ENCODE peak calls at places on chromosomes 13 and 19, in eight cellular contexts. One of them, this sample, is unnamed.

GRCh38 chr13:61728468-61728867 is 312.8 kb upstream of the PCDH20 start:
- DNase-seq in CD4-positive, CD25-positive, alpha-beta regulatory T cell: no peak
- DNase-seq in A673: peak
- DNase-seq in cerebellar nuclear complex: no peak
- DNase-seq in T-helper 2 cell: no peak
- DNase-seq in GM10248: no peak
- DNase-seq in NCI-H774: no peak
- DNase-seq in fibroblast of lung: peak
- DNase-seq in this sample: peak

GRCh38 chr13:49995535-49996165 is 1.2 kb upstream of the TRIM13 start:
- DNase-seq in CD4-positive, CD25-positive, alpha-beta regulatory T cell: peak
- DNase-seq in A673: no peak
- DNase-seq in cerebellar nuclear complex: no peak
- DNase-seq in T-helper 2 cell: no peak
- DNase-seq in GM10248: no peak
- DNase-seq in NCI-H774: no peak
- DNase-seq in fibroblast of lung: peak
- DNase-seq in this sample: no peak

GRCh38 chr19:43675269-43675879 is 5.4 kb upstream of the PLAUR start:
- DNase-seq in CD4-positive, CD25-positive, alpha-beta regulatory T cell: peak
- DNase-seq in A673: no peak
- DNase-seq in cerebellar nuclear complex: no peak
- DNase-seq in T-helper 2 cell: no peak
- DNase-seq in GM10248: peak
- DNase-seq in NCI-H774: no peak
- DNase-seq in fibroblast of lung: peak
- DNase-seq in this sample: no peak

GRCh38 chr19:4015705-4016402 is 8.3 kb downstream of the PIAS4 start:
- DNase-seq in CD4-positive, CD25-positive, alpha-beta regulatory T cell: no peak
- DNase-seq in A673: no peak
- DNase-seq in cerebellar nuclear complex: no peak
- DNase-seq in T-helper 2 cell: no peak
- DNase-seq in GM10248: no peak
- DNase-seq in NCI-H774: no peak
- DNase-seq in fibroblast of lung: no peak
- DNase-seq in this sample: no peak

GRCh38 chr19:16325671-16326400 is 1.2 kb downstream of the KLF2 start:
- DNase-seq in CD4-positive, CD25-positive, alpha-beta regulatory T cell: peak
- DNase-seq in A673: peak
- DNase-seq in cerebellar nuclear complex: no peak
- DNase-seq in T-helper 2 cell: peak
- DNase-seq in GM10248: no peak
- DNase-seq in NCI-H774: peak
- DNase-seq in fibroblast of lung: peak
- DNase-seq in this sample: no peak

GRCh38 chr13:25899464-25899863 is 152.4 kb downstream of the SHISA2 start:
- DNase-seq in CD4-positive, CD25-positive, alpha-beta regulatory T cell: no peak
- DNase-seq in A673: peak
- DNase-seq in cerebellar nuclear complex: no peak
- DNase-seq in T-helper 2 cell: no peak
- DNase-seq in GM10248: no peak
- DNase-seq in NCI-H774: no peak
- DNase-seq in fibroblast of lung: no peak
- DNase-seq in this sample: no peak

GRCh38 chr13:44541601-44542000 is 34.5 kb downstream of the TSC22D1 start:
- DNase-seq in CD4-positive, CD25-positive, alpha-beta regulatory T cell: no peak
- DNase-seq in A673: no peak
- DNase-seq in cerebellar nuclear complex: no peak
- DNase-seq in T-helper 2 cell: no peak
- DNase-seq in GM10248: no peak
- DNase-seq in NCI-H774: no peak
- DNase-seq in fibroblast of lung: no peak
- DNase-seq in this sample: no peak

GRCh38 chr19:53808710-53809125 is 15.4 kb downstream of the NLRP12 start:
- DNase-seq in CD4-positive, CD25-positive, alpha-beta regulatory T cell: no peak
- DNase-seq in A673: peak
- DNase-seq in cerebellar nuclear complex: no peak
- DNase-seq in T-helper 2 cell: no peak
- DNase-seq in GM10248: no peak
- DNase-seq in NCI-H774: no peak
- DNase-seq in fibroblast of lung: peak
- DNase-seq in this sample: peak

GRCh38 chr13:98672947-98673545 is 79.4 kb downstream of the SLC15A1 start:
- DNase-seq in CD4-positive, CD25-positive, alpha-beta regulatory T cell: peak
- DNase-seq in A673: peak
- DNase-seq in cerebellar nuclear complex: peak
- DNase-seq in T-helper 2 cell: peak
- DNase-seq in GM10248: peak
- DNase-seq in NCI-H774: peak
- DNase-seq in fibroblast of lung: peak
- DNase-seq in this sample: peak

GRCh38 chr13:26551255-26551654 is 6.2 kb upstream of the WASF3 start:
- DNase-seq in CD4-positive, CD25-positive, alpha-beta regulatory T cell: no peak
- DNase-seq in A673: no peak
- DNase-seq in cerebellar nuclear complex: no peak
- DNase-seq in T-helper 2 cell: no peak
- DNase-seq in GM10248: no peak
- DNase-seq in NCI-H774: no peak
- DNase-seq in fibroblast of lung: no peak
- DNase-seq in this sample: no peak